ENCODE peak calls at places on chromosomes 7 and 10, in ten cellular contexts. E, V, C, J, X, U, Y, H, R and Q are unnamed samples.

GRCh38 chr7:11689096-11689495 is 142.9 kb downstream of the THSD7A start:
- DNase-seq in H (peak; percentile 19), C (no peak), Y (no peak), X (no peak), E (no peak), V (no peak), J (no peak), R (no peak), U (no peak), Q (no peak)

GRCh38 chr10:110834622-110835219 is 37.0 kb upstream of the PDCD4 start:
- DNase-seq in E (peak; percentile 75), H (no peak), R (peak; percentile 60), U (no peak), X (peak; percentile 42), V (peak; percentile 33), Y (no peak), J (no peak), C (no peak), Q (no peak)

GRCh38 chr7:131504157-131504899 is 52.1 kb downstream of the PODXL start:
- DNase-seq in E (no peak), V (no peak), H (no peak), Y (no peak), J (no peak), C (no peak), X (no peak), R (no peak), U (no peak), Q (no peak)

GRCh38 chr10:128275405-128275804 is 149.2 kb upstream of the MKI67 start:
- DNase-seq in J (no peak), U (no peak), H (no peak), X (no peak), C (no peak), Y (no peak), R (no peak), V (no peak), E (no peak), Q (no peak)

GRCh38 chr7:117212969-117213877 is 109.6 kb downstream of the WNT2 start:
- DNase-seq in U (peak; percentile 11), V (peak; percentile 44), R (peak; percentile 69), X (peak; percentile 69), E (peak; percentile 79), J (no peak), C (no peak), Y (peak; percentile 71), H (peak; percentile 31), Q (peak; percentile 31)

GRCh38 chr7:86867163-86867762 is 192.2 kb downstream of the ELAPOR2 start:
- DNase-seq in X (no peak), C (no peak), Y (no peak), J (no peak), H (no peak), V (no peak), U (no peak), R (no peak), E (no peak), Q (no peak)

GRCh38 chr7:76009672-76010600 is 15.5 kb upstream of the TMEM120A start:
- DNase-seq in H (no peak), C (no peak), Y (peak; percentile 29), V (no peak), U (no peak), J (no peak), E (no peak), X (no peak), R (no peak), Q (no peak)

GRCh38 chr10:74223755-74224530 is 72.9 kb downstream of the ADK start:
- DNase-seq in Y (peak; percentile 38), J (no peak), R (no peak), U (no peak), V (no peak), E (no peak), H (no peak), C (no peak), X (no peak), Q (no peak)

GRCh38 chr10:74012480-74012879 is 14.6 kb downstream of the VCL start:
- DNase-seq in H (no peak), U (no peak), R (no peak), E (no peak), X (no peak), V (no peak), J (no peak), C (no peak), Y (no peak), Q (no peak)